ENCODE peak calls at places on chromosomes 5 and 9, in seven cellular contexts. X is HepG2, O is GM10248, Q is left ventricle myocardium inferior, K is GM13977, T is GM13976, P is mucosa of descending colon. H is an unnamed sample.

GRCh38 chr5:50325237-50325832 is 115.8 kb downstream of the EMB start:
- DNase-seq in X (no peak), O (peak; percentile 12), Q (no peak), K (peak; percentile 4), T (peak; percentile 8), P (peak; percentile 2), H (no peak)

GRCh38 chr9:112547712-112548440 is 61.2 kb downstream of the KIAA1958 start:
- DNase-seq in X (no peak), O (no peak), Q (no peak), K (no peak), T (no peak), P (no peak), H (no peak)

GRCh38 chr9:31355965-31356364 is 1028.5 kb upstream of the ACO1 start:
- DNase-seq in X (no peak), O (no peak), Q (no peak), K (no peak), T (no peak), P (no peak), H (no peak)

GRCh38 chr5:62340979-62341378 is 35.0 kb downstream of the KIF2A start:
- DNase-seq in X (no peak), O (no peak), Q (no peak), K (no peak), T (no peak), P (no peak), H (no peak)

GRCh38 chr9:70111641-70112236 is 68.1 kb downstream of the MAMDC2 start:
- DNase-seq in X (peak; percentile 22), O (no peak), Q (no peak), K (no peak), T (no peak), P (no peak), H (no peak)

GRCh38 chr5:113474100-113474700 is 14.1 kb downstream of the MCC start:
- DNase-seq in X (no peak), O (no peak), Q (no peak), K (no peak), T (no peak), P (no peak), H (no peak)

GRCh38 chr5:65954200-65954599 is 27.8 kb downstream of the ERBIN start:
- DNase-seq in X (no peak), O (no peak), Q (no peak), K (no peak), T (no peak), P (no peak), H (no peak)

GRCh38 chr5:122392844-122393243 is 80.8 kb downstream of the SNCAIP start:
- DNase-seq in X (no peak), O (no peak), Q (no peak), K (no peak), T (no peak), P (no peak), H (no peak)

GRCh38 chr5:158751961-158752655 is 347.6 kb downstream of the EBF1 start:
- DNase-seq in X (no peak), O (peak; percentile 14), Q (no peak), K (peak; percentile 29), T (peak; percentile 21), P (no peak), H (no peak)

GRCh38 chr9:124122813-124123462 is 111.4 kb downstream of the LHX2 start:
- DNase-seq in X (no peak), O (no peak), Q (no peak), K (no peak), T (peak; percentile 46), P (no peak), H (no peak)

GRCh38 chr9:108859459-108860114 is 2.5 kb upstream of the ACTL7A start:
- DNase-seq in X (no peak), O (no peak), Q (no peak), K (peak; percentile 53), T (no peak), P (no peak), H (no peak)

GRCh38 chr5:111070272-111071134 is 1.0 kb upstream of the TSLP start:
- DNase-seq in X (no peak), O (peak; percentile 39), Q (peak; percentile 26), K (no peak), T (no peak), P (no peak), H (no peak)

GRCh38 chr5:1776831-1777230 is 22.8 kb downstream of the MRPL36 start:
- DNase-seq in X (no peak), O (no peak), Q (no peak), K (no peak), T (no peak), P (no peak), H (peak; percentile 24)

GRCh38 chr5:151051066-151051930 is 29.5 kb downstream of the TNIP1 start:
- DNase-seq in X (peak; percentile 68), O (peak; percentile 79), Q (peak; percentile 81), K (peak; percentile 81), T (peak; percentile 83), P (peak; percentile 93), H (peak; percentile 86)

GRCh38 chr5:119288364-119289047 is 67.3 kb upstream of the TNFAIP8 start:
- DNase-seq in X (no peak), O (no peak), Q (no peak), K (no peak), T (no peak), P (no peak), H (no peak)

GRCh38 chr5:36232533-36232932 is 9.2 kb downstream of the NADK2 start:
- DNase-seq in X (no peak), O (no peak), Q (no peak), K (no peak), T (no peak), P (no peak), H (no peak)

GRCh38 chr5:154753792-154754191 is 1.4 kb upstream of the LARP1 start:
- DNase-seq in X (no peak), O (no peak), Q (peak; percentile 61), K (no peak), T (no peak), P (peak; percentile 55), H (no peak)

DNA sequence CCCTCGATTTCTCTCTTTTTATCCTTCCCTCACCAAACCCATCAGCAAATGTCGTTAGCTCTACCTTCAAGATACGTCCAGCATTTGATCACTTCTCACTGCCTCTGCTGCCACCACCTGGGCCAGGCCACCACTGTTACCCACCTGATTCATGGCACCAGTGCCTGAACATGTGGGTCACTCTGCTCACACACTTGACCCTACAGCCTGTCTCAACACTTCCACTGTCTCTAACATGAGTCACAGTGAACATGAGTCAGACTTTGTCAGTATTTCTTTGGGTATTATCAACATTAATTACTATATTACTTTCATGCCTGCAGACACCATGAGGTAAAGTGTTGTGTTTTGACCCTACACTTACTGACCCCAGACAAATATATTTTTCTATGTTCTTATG is 19.6 kb downstream of the SLC24A2 start:
- DNase-seq in X (no peak), O (no peak), Q (no peak), K (no peak), T (no peak), P (no peak), H (no peak)
- TF ChIP-seq CTCF in X (no peak), O (no peak), Q (no peak), K (no peak), T (peak; percentile 13), P (no peak), H (no peak)

DNA sequence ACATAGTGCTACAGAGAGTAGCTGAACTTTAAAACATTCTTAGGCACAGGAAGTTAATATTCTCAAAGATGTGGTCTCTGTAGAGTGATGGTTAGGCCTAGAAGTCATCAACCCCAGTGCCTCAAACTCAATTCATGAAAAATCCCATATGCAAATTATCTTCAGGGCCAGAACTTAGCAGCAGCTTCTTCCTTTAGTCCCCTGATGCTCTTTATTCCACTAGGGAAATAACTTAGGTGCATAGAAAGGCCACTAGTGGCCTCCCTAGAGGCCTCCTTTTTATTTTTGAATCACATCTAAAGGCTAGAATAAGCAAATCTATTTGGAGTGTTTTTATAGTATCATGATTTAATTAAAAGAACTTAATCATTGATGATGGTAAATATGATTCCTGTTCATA is 88.3 kb downstream of the GIN1 start:
- DNase-seq in X (no peak), O (no peak), Q (no peak), K (no peak), T (no peak), P (no peak), H (no peak)
- TF ChIP-seq CTCF in X (no peak), O (no peak), Q (peak; percentile 35), K (no peak), T (peak; percentile 3), P (no peak), H (no peak)

GRCh38 chr5:95471447-95471846 is 80.3 kb downstream of the FAM81B start:
- DNase-seq in X (no peak), O (no peak), Q (no peak), K (no peak), T (no peak), P (no peak), H (no peak)

DNA sequence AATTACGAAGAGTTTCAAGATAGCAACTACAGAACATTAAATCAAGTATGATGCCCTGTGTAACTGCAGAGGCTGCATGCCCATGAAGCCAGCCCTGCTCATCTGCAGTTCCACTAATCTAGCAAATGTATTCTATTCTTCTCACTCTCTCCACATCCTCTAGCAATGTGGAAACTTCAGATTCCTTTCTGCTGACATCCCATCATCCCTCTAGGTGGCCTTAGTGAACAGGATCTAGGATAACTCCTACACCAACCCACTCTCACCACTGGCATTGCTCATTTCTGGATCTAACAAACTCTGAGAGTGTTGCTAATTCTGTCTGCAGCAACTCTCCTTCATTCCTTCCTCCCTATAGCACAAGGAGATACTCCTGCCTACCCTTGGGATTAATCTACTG is 80.8 kb downstream of the FAM81B start:
- DNase-seq in X (no peak), O (no peak), Q (no peak), K (no peak), T (no peak), P (no peak), H (no peak)
- TF ChIP-seq CTCF in X (no peak), O (no peak), Q (no peak), K (no peak), T (no peak), P (no peak), H (no peak)

GRCh38 chr5:127302509-127302908 is 11.9 kb downstream of the MEGF10 start:
- DNase-seq in X (no peak), O (no peak), Q (no peak), K (no peak), T (no peak), P (no peak), H (no peak)

GRCh38 chr5:127297348-127298035 is 6.9 kb downstream of the MEGF10 start:
- DNase-seq in X (no peak), O (no peak), Q (no peak), K (no peak), T (no peak), P (no peak), H (no peak)

GRCh38 chr5:127298623-127299022 is 8.0 kb downstream of the MEGF10 start:
- DNase-seq in X (no peak), O (no peak), Q (no peak), K (no peak), T (no peak), P (no peak), H (no peak)

GRCh38 chr5:127298036-127298429 is 7.4 kb downstream of the MEGF10 start:
- DNase-seq in X (no peak), O (no peak), Q (no peak), K (no peak), T (no peak), P (no peak), H (no peak)

DNA sequence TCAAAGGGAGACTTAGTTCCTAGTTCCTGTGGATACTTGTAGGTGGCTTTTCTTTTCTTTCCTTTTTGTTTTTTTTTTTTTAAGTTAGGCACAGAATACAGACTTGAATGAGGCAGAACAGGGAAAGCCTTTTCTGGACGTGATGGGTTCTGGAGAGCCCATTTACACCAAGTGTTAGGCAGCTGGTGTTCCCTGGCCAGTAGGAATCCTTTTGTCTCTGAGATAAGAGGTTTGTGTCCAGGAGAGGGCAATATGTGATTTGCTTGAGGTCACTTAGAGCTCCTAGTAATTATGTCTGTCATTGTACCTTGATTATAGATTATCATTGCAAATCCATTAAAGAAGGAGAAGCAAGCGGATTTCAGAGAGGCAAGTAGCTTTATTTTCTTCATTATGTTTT is 9.1 kb downstream of the MEGF10 start:
- DNase-seq in X (no peak), O (no peak), Q (no peak), K (no peak), T (no peak), P (no peak), H (no peak)
- TF ChIP-seq CTCF in X (no peak), O (no peak), Q (peak; percentile 12), K (no peak), T (no peak), P (no peak), H (no peak)